ENCODE peak calls at places on chromosomes 16 and 17, in nine cellular contexts. One of them, this sample, is unnamed.

GRCh38 chr17:73371285-73371684 is 59.5 kb upstream of the CDC42EP4 start:
- DNase-seq in HCEC 1CT: peak; percentile 90
- DNase-seq in left kidney: no peak
- DNase-seq in left cardiac atrium: no peak
- DNase-seq in AG04450: peak; percentile 73
- DNase-seq in heart right ventricle: no peak
- DNase-seq in brain microvascular endothelial cell: peak; percentile 84
- DNase-seq in thoracic aorta: no peak
- DNase-seq in A172: peak; percentile 80
- DNase-seq in this sample: no peak

GRCh38 chr17:40281663-40282062 is 6.0 kb upstream of the CDC6 start:
- DNase-seq in HCEC 1CT: no peak
- DNase-seq in left kidney: no peak
- DNase-seq in left cardiac atrium: no peak
- DNase-seq in AG04450: no peak
- DNase-seq in heart right ventricle: no peak
- DNase-seq in brain microvascular endothelial cell: no peak
- DNase-seq in thoracic aorta: no peak
- DNase-seq in A172: peak; percentile 78
- DNase-seq in this sample: no peak

GRCh38 chr16:10752843-10753523 is 9.3 kb downstream of the NUBP1 start:
- DNase-seq in HCEC 1CT: no peak
- DNase-seq in left kidney: peak; percentile 46
- DNase-seq in left cardiac atrium: peak; percentile 70
- DNase-seq in AG04450: no peak
- DNase-seq in heart right ventricle: peak; percentile 49
- DNase-seq in brain microvascular endothelial cell: no peak
- DNase-seq in thoracic aorta: no peak
- DNase-seq in A172: no peak
- DNase-seq in this sample: peak; percentile 86

GRCh38 chr17:81285179-81285878 is 9.8 kb downstream of the SLC38A10 start:
- DNase-seq in HCEC 1CT: no peak
- DNase-seq in left kidney: peak; percentile 62
- DNase-seq in left cardiac atrium: peak; percentile 90
- DNase-seq in AG04450: no peak
- DNase-seq in heart right ventricle: peak; percentile 82
- DNase-seq in brain microvascular endothelial cell: peak; percentile 27
- DNase-seq in thoracic aorta: no peak
- DNase-seq in A172: no peak
- DNase-seq in this sample: peak; percentile 90

GRCh38 chr17:48723555-48724239 is 712 bp downstream of the PRAC2 start:
- DNase-seq in HCEC 1CT: no peak
- DNase-seq in left kidney: peak; percentile 43
- DNase-seq in left cardiac atrium: no peak
- DNase-seq in AG04450: no peak
- DNase-seq in heart right ventricle: peak; percentile 18
- DNase-seq in brain microvascular endothelial cell: no peak
- DNase-seq in thoracic aorta: no peak
- DNase-seq in A172: no peak
- DNase-seq in this sample: no peak

GRCh38 chr17:27597188-27597580 is 33.8 kb upstream of the LGALS9 start:
- DNase-seq in HCEC 1CT: no peak
- DNase-seq in left kidney: no peak
- DNase-seq in left cardiac atrium: no peak
- DNase-seq in AG04450: no peak
- DNase-seq in heart right ventricle: no peak
- DNase-seq in brain microvascular endothelial cell: no peak
- DNase-seq in thoracic aorta: no peak
- DNase-seq in A172: no peak
- DNase-seq in this sample: no peak

GRCh38 chr17:17849863-17850373 is 13.1 kb upstream of the SREBF1 start:
- DNase-seq in HCEC 1CT: no peak
- DNase-seq in left kidney: peak; percentile 67
- DNase-seq in left cardiac atrium: peak; percentile 60
- DNase-seq in AG04450: no peak
- DNase-seq in heart right ventricle: no peak
- DNase-seq in brain microvascular endothelial cell: peak; percentile 76
- DNase-seq in thoracic aorta: no peak
- DNase-seq in A172: peak; percentile 93
- DNase-seq in this sample: peak; percentile 70

GRCh38 chr16:70717817-70718216 is 32.0 kb upstream of the MTSS2 start:
- DNase-seq in HCEC 1CT: no peak
- DNase-seq in left kidney: no peak
- DNase-seq in left cardiac atrium: no peak
- DNase-seq in AG04450: no peak
- DNase-seq in heart right ventricle: no peak
- DNase-seq in brain microvascular endothelial cell: no peak
- DNase-seq in thoracic aorta: no peak
- DNase-seq in A172: no peak
- DNase-seq in this sample: no peak

GRCh38 chr17:80785477-80786178 is 206.0 kb upstream of the CHMP6 start:
- DNase-seq in HCEC 1CT: no peak
- DNase-seq in left kidney: no peak
- DNase-seq in left cardiac atrium: no peak
- DNase-seq in AG04450: no peak
- DNase-seq in heart right ventricle: no peak
- DNase-seq in brain microvascular endothelial cell: no peak
- DNase-seq in thoracic aorta: no peak
- DNase-seq in A172: no peak
- DNase-seq in this sample: no peak

GRCh38 chr17:39677581-39678339 is 9.5 kb downstream of the PNMT start:
- DNase-seq in HCEC 1CT: no peak
- DNase-seq in left kidney: peak; percentile 91
- DNase-seq in left cardiac atrium: peak; percentile 75
- DNase-seq in AG04450: no peak
- DNase-seq in heart right ventricle: peak; percentile 80
- DNase-seq in brain microvascular endothelial cell: no peak
- DNase-seq in thoracic aorta: peak; percentile 83
- DNase-seq in A172: no peak
- DNase-seq in this sample: peak; percentile 81

GRCh38 chr16:11080327-11080967 is 136.1 kb downstream of the CLEC16A start:
- DNase-seq in HCEC 1CT: no peak
- DNase-seq in left kidney: no peak
- DNase-seq in left cardiac atrium: no peak
- DNase-seq in AG04450: no peak
- DNase-seq in heart right ventricle: no peak
- DNase-seq in brain microvascular endothelial cell: no peak
- DNase-seq in thoracic aorta: no peak
- DNase-seq in A172: no peak
- DNase-seq in this sample: no peak

GRCh38 chr17:17205368-17206148 is 575 bp downstream of the PLD6 start:
- DNase-seq in HCEC 1CT: peak; percentile 34
- DNase-seq in left kidney: peak; percentile 86
- DNase-seq in left cardiac atrium: peak; percentile 57
- DNase-seq in AG04450: no peak
- DNase-seq in heart right ventricle: peak; percentile 63
- DNase-seq in brain microvascular endothelial cell: no peak
- DNase-seq in thoracic aorta: no peak
- DNase-seq in A172: no peak
- DNase-seq in this sample: peak; percentile 78